ENCODE peak calls at places on chromosomes 4 and X, in eight cellular contexts. K is GM12865, W is uterus, R is heart right ventricle, H is cardiac muscle cell, X is epithelial cell of esophagus, D is astrocyte of the spinal cord, Y is pancreas. T is an unnamed sample.

GRCh38 chr4:7788193-7788592 is 151.5 kb downstream of the AFAP1 start:
- DNase-seq in K (no peak), Y (no peak), W (no peak), R (no peak), X (no peak), H (no peak), D (no peak), T (no peak)

GRCh38 chr4:153668647-153669046 is 15.4 kb upstream of the TLR2 start:
- DNase-seq in R (no peak), W (no peak), H (no peak), D (no peak), K (no peak), X (no peak), Y (no peak), T (peak)

GRCh38 chr4:84697615-84698201 is 114.8 kb downstream of the CDS1 start:
- DNase-seq in H (no peak), W (no peak), Y (no peak), K (no peak), R (no peak), D (no peak), X (no peak), T (no peak)

GRCh38 chrX:122572461-122572860 is 611.6 kb upstream of the GRIA3 start:
- DNase-seq in D (peak), K (no peak), R (no peak), Y (no peak), H (no peak), W (no peak), X (peak), T (peak)

GRCh38 chr4:147596976-147597375 is 20.2 kb upstream of the TMEM184C start:
- DNase-seq in K (no peak), X (peak), R (no peak), H (no peak), W (no peak), Y (peak), D (peak), T (peak)

GRCh38 chr4:102170910-102171309 is 174.4 kb downstream of the SLC39A8 start:
- DNase-seq in W (no peak), K (no peak), R (no peak), H (no peak), Y (no peak), D (no peak), X (no peak), T (no peak)

GRCh38 chr4:174154455-174154854 is 129.0 kb downstream of the FBXO8 start:
- DNase-seq in R (no peak), D (peak), W (no peak), H (no peak), Y (no peak), K (no peak), X (peak), T (peak)

GRCh38 chrX:13432776-13433605 is 113.1 kb upstream of the ATXN3L start:
- DNase-seq in D (peak), R (no peak), W (no peak), X (no peak), Y (no peak), H (no peak), K (no peak), T (peak)

GRCh38 chr4:111781611-111782010 is 363.6 kb upstream of the FAM241A start:
- DNase-seq in H (no peak), W (no peak), Y (no peak), K (no peak), X (peak), R (no peak), D (no peak), T (no peak)

GRCh38 chr4:46146993-46147392 is 23.1 kb upstream of the GABRG1 start:
- DNase-seq in K (no peak), X (peak), H (no peak), Y (no peak), W (no peak), R (no peak), D (no peak), T (no peak)

GRCh38 chr4:140296335-140296753 is 77.1 kb upstream of the SCOC start:
- DNase-seq in R (peak), W (peak), Y (peak), H (no peak), X (peak), D (peak), K (no peak), T (peak)

GRCh38 chr4:94766856-94767255 is 9.1 kb downstream of the BMPR1B start:
- DNase-seq in Y (no peak), R (no peak), X (peak), D (peak), K (no peak), W (no peak), H (no peak), T (no peak)

DNA sequence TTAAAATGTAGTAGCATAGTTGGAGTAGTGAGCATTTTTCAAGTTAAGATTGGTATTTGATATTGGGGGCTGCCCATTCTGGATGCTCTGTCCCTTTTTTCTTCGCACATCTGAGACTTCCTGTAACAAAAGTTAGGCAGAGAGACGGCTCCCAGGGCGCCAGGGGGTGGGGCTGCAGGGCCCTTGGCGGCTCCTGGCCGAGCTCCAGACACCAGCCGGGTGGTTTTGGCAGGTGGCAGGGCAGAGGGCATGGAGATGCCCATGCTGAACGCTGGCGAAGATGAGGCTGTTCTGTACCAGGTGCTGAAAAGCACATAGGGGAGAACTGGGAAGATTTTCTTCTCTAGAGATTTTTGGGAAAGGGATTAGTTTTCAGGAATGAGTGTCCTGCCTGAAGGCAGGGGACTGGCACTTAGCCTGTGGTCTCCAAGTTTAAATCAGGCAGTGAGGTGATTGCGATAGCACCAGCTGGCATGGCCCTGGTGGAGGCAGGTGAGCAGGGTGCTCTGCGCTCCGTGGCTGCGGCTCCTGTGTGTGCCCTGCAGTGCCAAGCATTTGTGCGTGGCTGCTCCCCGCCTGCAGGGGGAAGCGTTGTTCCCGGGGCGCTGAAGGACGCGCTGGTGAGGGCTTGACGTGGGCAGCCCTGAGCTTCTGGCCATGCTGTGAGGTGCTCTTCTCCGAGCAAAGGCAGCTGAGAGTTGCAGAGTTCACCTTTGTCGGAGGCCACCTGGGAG is 23.6 kb upstream of the HGFAC start:
- DNase-seq in K (no peak), D (no peak), Y (no peak), W (peak), H (no peak), R (peak), X (peak), T (no peak)
- TF ChIP-seq CTCF in K (no peak), D (peak), Y (no peak), W (no peak), H (peak), R (no peak), X (peak), T (no peak)

DNA sequence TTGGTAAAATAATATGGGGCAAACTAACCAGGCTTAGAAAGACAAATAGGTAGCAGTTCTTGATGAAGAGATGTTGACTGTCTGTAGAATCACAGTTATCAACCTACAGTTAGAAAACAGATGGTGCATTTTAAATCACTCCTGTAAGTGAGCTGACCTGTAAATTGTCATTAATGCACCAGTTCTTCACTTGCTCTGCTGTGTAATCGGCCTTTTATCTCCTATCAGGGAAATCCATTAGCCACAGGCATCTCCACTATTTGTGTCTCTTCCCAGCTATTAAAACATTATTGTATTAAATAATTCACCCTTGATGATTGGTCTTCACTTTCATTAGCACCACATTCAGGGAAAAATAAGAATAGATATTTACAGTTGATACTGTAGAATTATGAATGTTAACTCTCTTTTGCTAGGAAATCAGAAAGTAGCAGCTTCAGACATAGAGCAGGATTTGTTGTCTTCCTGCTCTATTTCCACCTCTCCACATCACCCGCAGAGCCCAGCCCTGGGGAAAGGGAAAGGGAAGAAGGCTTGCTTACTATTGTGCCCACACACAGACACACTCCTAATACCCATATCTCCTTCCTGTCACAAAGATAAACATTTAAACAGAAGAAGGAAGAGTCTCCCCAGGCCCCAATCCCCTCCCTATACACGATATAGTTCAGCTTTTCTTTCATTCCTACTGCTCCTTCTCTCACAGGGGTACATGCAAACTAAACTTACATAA is 97.1 kb downstream of the REELD1 start:
- DNase-seq in X (no peak), K (no peak), D (no peak), R (no peak), H (no peak), Y (no peak), W (no peak), T (no peak)
- H3K4me3 ChIP-seq in X (no peak), K (no peak), D (no peak), R (no peak), H (no peak), Y (no peak), W (no peak), T (no peak)

GRCh38 chr4:53346920-53347852 is 18.7 kb downstream of the SCFD2 start:
- DNase-seq in K (no peak), D (peak), X (peak), H (no peak), W (no peak), Y (no peak), R (no peak), T (peak)
- TF ChIP-seq CTCF in K (no peak), D (no peak), X (no peak), H (no peak), W (no peak), Y (no peak), R (no peak), T (peak)

DNA sequence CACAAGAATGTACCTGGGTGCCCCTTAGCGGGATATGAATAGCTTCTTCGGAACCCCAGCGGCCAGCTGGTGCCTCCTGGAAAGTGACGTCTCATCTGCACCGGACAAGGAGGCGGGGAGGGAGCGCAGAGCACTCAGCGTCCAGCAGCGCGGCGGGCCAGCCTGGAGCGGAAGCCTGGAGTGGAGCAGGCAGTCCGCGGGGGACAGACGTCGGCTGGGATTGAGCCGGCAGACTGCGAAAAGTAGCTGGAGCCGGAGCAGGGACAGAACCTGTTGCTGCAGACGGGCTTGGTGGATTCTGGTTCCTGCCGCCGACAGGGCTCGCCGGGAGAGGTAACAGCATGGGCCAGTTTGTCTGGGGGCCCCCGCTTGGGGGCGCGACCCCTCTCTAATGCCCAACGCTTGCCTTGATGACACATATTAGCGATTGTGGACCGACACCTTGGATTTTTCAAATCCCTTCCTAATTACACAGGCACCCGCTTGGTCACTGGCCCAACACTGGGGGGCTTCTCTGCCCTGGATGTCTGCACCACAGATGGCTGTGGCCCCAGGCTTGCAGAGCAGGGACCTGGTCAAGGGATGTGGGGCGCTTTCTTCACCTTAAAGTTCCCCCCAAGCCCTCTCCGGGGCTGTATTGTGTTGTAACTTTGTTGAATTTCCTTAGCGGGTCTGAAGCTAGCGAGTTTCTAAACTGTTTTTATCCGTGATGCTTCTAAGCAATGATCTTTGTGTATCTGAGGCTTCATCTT is at the start of gene NPFFR2:
- DNase-seq in H (peak), X (peak), D (peak), K (no peak), Y (peak), R (peak), W (no peak), T (peak)
- H3K4me3 ChIP-seq in H (peak), X (peak), D (peak), K (no peak), Y (no peak), R (no peak), W (no peak), T (peak)

DNA sequence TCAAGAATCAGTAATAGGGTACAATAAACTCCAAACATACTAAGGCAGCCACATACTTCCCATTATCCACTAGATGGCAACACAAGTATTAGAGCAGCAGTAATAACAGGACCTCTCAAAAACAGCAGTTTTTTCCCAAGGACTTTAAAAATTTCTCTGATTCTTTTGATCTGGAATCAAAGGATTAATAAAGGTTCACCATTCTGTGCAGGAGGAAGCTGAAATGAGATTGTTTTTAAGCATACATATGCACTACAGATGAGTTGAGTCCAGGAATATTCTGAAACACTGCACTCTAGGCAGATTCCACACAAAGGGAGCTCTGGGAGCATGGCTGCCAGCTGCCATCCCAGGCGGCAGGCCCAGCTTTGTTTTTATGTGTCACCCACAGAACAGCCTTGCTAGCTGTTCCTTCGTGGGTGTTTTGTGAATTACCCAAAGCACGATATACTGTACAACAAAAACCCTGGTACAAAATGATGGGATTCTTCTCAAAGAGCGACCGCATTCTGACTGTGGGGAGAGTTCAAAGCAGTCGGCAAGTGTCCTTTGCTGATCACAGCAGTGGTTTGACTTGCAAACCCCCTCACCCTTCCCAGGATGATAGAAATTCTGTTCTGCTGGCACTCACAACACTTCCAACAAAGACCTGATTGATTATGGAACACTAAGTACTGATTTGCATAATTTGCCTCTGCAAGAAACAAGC is 61.0 kb downstream of the STX18 start:
- DNase-seq in H (peak), X (no peak), D (peak), W (no peak), Y (no peak), R (no peak), K (no peak), T (peak)
- TF ChIP-seq CTCF in H (peak), X (peak), D (peak), W (peak), Y (peak), R (no peak), K (peak), T (peak)